ENCODE peak calls at places on chromosomes 13 and 19, in eight cellular contexts. L is activated naive CD8-positive, alpha-beta T cell treated with anti-CD3 and anti-CD28 coated beads for 36 hours; A is BJ; H is T-helper 2 cell treated with Interferon-gamma antibody and Interleukin-4, amounts not matched to agents 5 μg/mL and 100 μg/mL, for 36 hours; S is pancreas; P is uterus; E is HS-27A; M is retina. O is an unnamed sample.

GRCh38 chr13:20371825-20372224 is 139.7 kb upstream of the GJB6 start:
- DNase-seq in L (no peak), A (no peak), H (no peak), S (no peak), P (no peak), E (no peak), M (no peak), O (no peak)

GRCh38 chr13:99960663-99961440 is 10.7 kb downstream of the ZIC5 start:
- DNase-seq in L (no peak), A (no peak), H (no peak), S (no peak), P (no peak), E (no peak), M (peak), O (no peak)

GRCh38 chr13:98664924-98665637 is 87.4 kb downstream of the SLC15A1 start:
- DNase-seq in L (no peak), A (no peak), H (no peak), S (no peak), P (no peak), E (no peak), M (no peak), O (no peak)

GRCh38 chr19:45451181-45451849 is 16.5 kb upstream of the FOSB start:
- DNase-seq in L (peak), A (no peak), H (peak), S (peak), P (peak), E (no peak), M (no peak), O (peak)

GRCh38 chr19:47239610-47240296 is 8.8 kb upstream of the BBC3 start:
- DNase-seq in L (peak), A (no peak), H (peak), S (no peak), P (peak), E (no peak), M (peak), O (peak)

GRCh38 chr19:4144666-4145261 is 8.7 kb upstream of the CREB3L3 start:
- DNase-seq in L (no peak), A (no peak), H (no peak), S (no peak), P (no peak), E (no peak), M (no peak), O (no peak)

GRCh38 chr19:47471733-47472457 is at the start of gene SLC8A2:
- DNase-seq in L (peak), A (no peak), H (peak), S (peak), P (peak), E (no peak), M (peak), O (peak)

GRCh38 chr13:112092453-112092852 is 25.5 kb downstream of the SOX1 start:
- DNase-seq in L (no peak), A (no peak), H (no peak), S (no peak), P (no peak), E (no peak), M (no peak), O (no peak)

GRCh38 chr13:28609381-28609780 is 49.5 kb upstream of the POMP start:
- DNase-seq in L (no peak), A (no peak), H (no peak), S (no peak), P (no peak), E (no peak), M (no peak), O (no peak)

GRCh38 chr13:46150134-46150693 is 31.8 kb downstream of the LCP1 start:
- DNase-seq in L (no peak), A (no peak), H (no peak), S (no peak), P (no peak), E (no peak), M (no peak), O (no peak)

GRCh38 chr13:102846261-102847015 is 606 bp downstream of the ERCC5 start:
- DNase-seq in L (peak), A (no peak), H (peak), S (peak), P (peak), E (no peak), M (peak), O (peak)

GRCh38 chr13:87676254-87677042 is 5.3 kb downstream of the SLITRK5 start:
- DNase-seq in L (no peak), A (no peak), H (no peak), S (no peak), P (no peak), E (no peak), M (no peak), O (no peak)

GRCh38 chr13:30362005-30362788 is 54.8 kb upstream of the KATNAL1 start:
- DNase-seq in L (no peak), A (no peak), H (no peak), S (no peak), P (no peak), E (no peak), M (no peak), O (no peak)

GRCh38 chr19:36331353-36332228 is 47.4 kb downstream of the ZFP14 start:
- DNase-seq in L (peak), A (peak), H (peak), S (peak), P (peak), E (peak), M (peak), O (peak)

GRCh38 chr19:32224371-32225244 is 120.8 kb upstream of the ZNF507 start:
- DNase-seq in L (peak), A (no peak), H (peak), S (peak), P (peak), E (no peak), M (peak), O (peak)

GRCh38 chr13:109666656-109667448 is 119.5 kb downstream of the IRS2 start:
- DNase-seq in L (no peak), A (no peak), H (no peak), S (no peak), P (no peak), E (no peak), M (no peak), O (no peak)

GRCh38 chr13:30645629-30646028 is 27.9 kb downstream of the USPL1 start:
- DNase-seq in L (no peak), A (no peak), H (no peak), S (no peak), P (no peak), E (no peak), M (no peak), O (no peak)

GRCh38 chr13:110565296-110565695 is 3.8 kb upstream of the RAB20 start:
- DNase-seq in L (no peak), A (no peak), H (no peak), S (no peak), P (no peak), E (no peak), M (no peak), O (no peak)

GRCh38 chr13:85236431-85236830 is 562.8 kb downstream of the SLITRK6 start:
- DNase-seq in L (no peak), A (no peak), H (no peak), S (no peak), P (no peak), E (peak), M (no peak), O (no peak)

GRCh38 chr13:51767100-51767499 is 36.9 kb downstream of the DHRS12 start:
- DNase-seq in L (no peak), A (no peak), H (no peak), S (no peak), P (no peak), E (no peak), M (no peak), O (no peak)

GRCh38 chr13:35995136-35995535 is 136.0 kb downstream of the DCLK1 start:
- DNase-seq in L (no peak), A (no peak), H (no peak), S (no peak), P (no peak), E (no peak), M (no peak), O (no peak)

GRCh38 chr19:2602391-2603181 is 99.9 kb downstream of the GNG7 start:
- DNase-seq in L (no peak), A (peak), H (no peak), S (peak), P (peak), E (no peak), M (peak), O (no peak)

GRCh38 chr19:15538774-15539173 is 30.4 kb downstream of the CYP4F22 start:
- DNase-seq in L (no peak), A (no peak), H (no peak), S (no peak), P (no peak), E (no peak), M (no peak), O (no peak)

GRCh38 chr13:43804461-43805070 is 17.8 kb upstream of the ENOX1 start:
- DNase-seq in L (no peak), A (no peak), H (no peak), S (no peak), P (no peak), E (no peak), M (peak), O (peak)

GRCh38 chr19:58563034-58563573 is 4.7 kb upstream of the UBE2M start:
- DNase-seq in L (no peak), A (no peak), H (no peak), S (peak), P (peak), E (no peak), M (peak), O (peak)

GRCh38 chr19:1837625-1838105 is 10.6 kb downstream of the REXO1 start:
- DNase-seq in L (peak), A (no peak), H (peak), S (peak), P (no peak), E (no peak), M (peak), O (peak)

GRCh38 chr19:42433503-42434260 is 6.5 kb upstream of the LIPE start:
- DNase-seq in L (peak), A (no peak), H (peak), S (peak), P (peak), E (peak), M (peak), O (peak)

GRCh38 chr19:49807888-49808675 is 5.0 kb downstream of the FUZ start:
- DNase-seq in L (no peak), A (no peak), H (no peak), S (no peak), P (no peak), E (no peak), M (no peak), O (no peak)

GRCh38 chr19:21474671-21475181 is 30.7 kb upstream of the ZNF429 start:
- DNase-seq in L (peak), A (no peak), H (peak), S (peak), P (peak), E (no peak), M (peak), O (peak)

GRCh38 chr19:11073568-11073967 is 15.7 kb upstream of the LDLR start:
- DNase-seq in L (no peak), A (no peak), H (no peak), S (no peak), P (no peak), E (no peak), M (no peak), O (no peak)

GRCh38 chr13:24692541-24692940 is 12.3 kb downstream of the ATP12A start:
- DNase-seq in L (no peak), A (no peak), H (no peak), S (no peak), P (no peak), E (no peak), M (no peak), O (no peak)

GRCh38 chr19:53903055-53903680 is 5.9 kb upstream of the CACNG7 start:
- DNase-seq in L (no peak), A (no peak), H (no peak), S (peak), P (no peak), E (no peak), M (no peak), O (peak)

GRCh38 chr19:33685541-33685940 is 63.8 kb downstream of the CHST8 start:
- DNase-seq in L (no peak), A (no peak), H (no peak), S (no peak), P (no peak), E (no peak), M (peak), O (no peak)

GRCh38 chr13:23876265-23876664 is 12.9 kb downstream of the MIPEP start:
- DNase-seq in L (no peak), A (no peak), H (no peak), S (peak), P (no peak), E (no peak), M (no peak), O (no peak)

GRCh38 chr13:97648171-97648880 is 214.4 kb downstream of the RAP2A start:
- DNase-seq in L (no peak), A (no peak), H (no peak), S (no peak), P (no peak), E (no peak), M (no peak), O (no peak)